ENCODE peak calls at places on chromosomes 2 and 18, in six cellular contexts. L is CD4-positive, alpha-beta T cell; C is GM23248; B is transverse colon; W is CD8-positive, alpha-beta T cell; M is neural progenitor cell. S is an unnamed sample.

GRCh38 chr2:30265441-30266015 is 34.2 kb downstream of the LBH start:
- DNase-seq in L (no peak), C (peak), B (no peak), W (no peak), M (no peak), S (no peak)

GRCh38 chr2:165113414-165113813 is 90.4 kb downstream of the SCN3A start:
- DNase-seq in L (no peak), C (peak), B (no peak), W (no peak), M (no peak), S (no peak)

GRCh38 chr2:2851316-2851715 is 520.2 kb upstream of the MYT1L start:
- DNase-seq in L (no peak), C (no peak), B (no peak), W (no peak), M (no peak), S (no peak)

GRCh38 chr2:3456125-3456524 is 63.2 kb downstream of the ADI1 start:
- DNase-seq in L (no peak), C (no peak), B (no peak), W (no peak), M (no peak), S (no peak)

GRCh38 chr2:20567159-20567925 is 83.6 kb downstream of the HS1BP3 start:
- DNase-seq in L (no peak), C (no peak), B (no peak), W (no peak), M (peak), S (peak)

GRCh38 chr2:29084561-29084960 is 10.2 kb upstream of the PCARE start:
- DNase-seq in L (no peak), C (no peak), B (no peak), W (no peak), M (no peak), S (no peak)

GRCh38 chr2:1518501-1518821 is 105.2 kb downstream of the TPO start:
- DNase-seq in L (no peak), C (no peak), B (no peak), W (no peak), M (no peak), S (no peak)

GRCh38 chr2:28670882-28671281 is 80.7 kb upstream of the PPP1CB start:
- DNase-seq in L (no peak), C (no peak), B (no peak), W (no peak), M (no peak), S (no peak)

GRCh38 chr2:155662224-155662623 is 670.3 kb downstream of the NR4A2 start:
- DNase-seq in L (no peak), C (no peak), B (no peak), W (no peak), M (no peak), S (no peak)

GRCh38 chr2:74544634-74545033 is 9.1 kb downstream of the LOXL3 start:
- DNase-seq in L (no peak), C (no peak), B (no peak), W (no peak), M (no peak), S (no peak)

GRCh38 chr2:85903849-85904248 is 15.1 kb upstream of the ST3GAL5 start:
- DNase-seq in L (no peak), C (no peak), B (no peak), W (no peak), M (no peak), S (no peak)

GRCh38 chr2:217964255-217964654 is 38.5 kb downstream of the TNS1 start:
- DNase-seq in L (no peak), C (no peak), B (no peak), W (no peak), M (no peak), S (no peak)
- H3K27ac ChIP-seq in L (no peak), C (peak), B (peak), W (no peak), M (no peak), S (peak)

GRCh38 chr2:128261245-128262128 is 57.2 kb downstream of the HS6ST1 start:
- DNase-seq in L (no peak), C (no peak), B (no peak), W (no peak), M (peak), S (no peak)

GRCh38 chr2:128258218-128258617 is 60.5 kb downstream of the HS6ST1 start:
- DNase-seq in L (no peak), C (no peak), B (no peak), W (no peak), M (no peak), S (no peak)

GRCh38 chr2:128260239-128261138 is 58.2 kb downstream of the HS6ST1 start:
- DNase-seq in L (no peak), C (peak), B (no peak), W (no peak), M (peak), S (no peak)

GRCh38 chr2:128262315-128263253 is 56.1 kb downstream of the HS6ST1 start:
- DNase-seq in L (no peak), C (no peak), B (no peak), W (no peak), M (no peak), S (no peak)

DNA sequence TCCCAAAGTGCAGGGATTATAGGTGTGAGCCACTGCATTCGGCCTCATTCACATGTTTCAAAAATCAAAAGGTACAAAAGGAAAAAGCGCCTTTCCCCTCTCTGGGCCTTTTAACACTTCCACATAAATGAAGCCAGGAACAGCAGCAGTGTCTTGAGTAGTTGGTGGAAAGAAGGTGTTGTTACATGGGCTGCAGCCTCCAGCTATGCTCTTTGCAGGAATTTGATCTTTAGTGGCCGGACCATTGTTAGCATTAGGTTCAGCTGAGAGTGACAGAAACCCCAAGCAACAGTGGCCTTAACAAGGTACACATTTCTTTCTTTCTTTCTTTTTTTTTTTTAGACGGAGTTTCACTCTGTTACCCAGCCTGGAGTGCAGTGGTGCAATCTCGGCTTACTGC is 59.1 kb downstream of the HS6ST1 start:
- DNase-seq in L (no peak), C (no peak), B (no peak), W (no peak), M (no peak), S (no peak)
- H3K27ac ChIP-seq in L (no peak), C (no peak), B (no peak), W (no peak), M (no peak), S (no peak)

DNA sequence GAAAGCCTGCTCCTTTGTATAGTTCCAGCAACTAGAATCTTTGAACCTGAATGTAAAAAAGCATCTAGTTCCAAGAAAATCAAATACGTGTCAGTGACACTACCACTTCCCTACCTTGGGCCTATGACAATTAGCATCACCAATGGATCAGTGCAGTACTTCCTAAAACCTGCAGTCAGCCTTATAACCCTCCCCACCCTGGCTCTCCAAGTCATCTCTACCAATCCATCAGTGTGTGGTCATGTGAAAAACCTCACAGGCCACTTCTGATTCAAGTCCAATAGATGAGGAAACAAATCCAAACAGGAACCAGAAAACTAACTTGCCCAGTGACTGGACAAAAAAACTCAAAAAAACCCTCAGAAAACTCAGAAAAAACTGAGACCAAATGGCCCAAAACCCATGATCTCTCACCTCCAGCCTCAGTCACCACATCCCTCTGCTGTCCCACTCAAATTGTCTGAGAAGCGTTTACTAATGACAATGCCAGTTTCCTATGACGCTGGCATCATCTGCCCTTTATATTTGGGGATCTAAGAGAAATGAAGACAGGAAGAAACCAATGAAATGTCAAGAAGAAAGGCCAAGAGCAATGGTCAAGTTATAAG is 43.3 kb downstream of the TGFA start:
- DNase-seq in L (no peak), C (peak), B (no peak), W (no peak), M (no peak), S (no peak)
- H3K27ac ChIP-seq in L (no peak), C (peak), B (peak), W (no peak), M (no peak), S (no peak)

DNA sequence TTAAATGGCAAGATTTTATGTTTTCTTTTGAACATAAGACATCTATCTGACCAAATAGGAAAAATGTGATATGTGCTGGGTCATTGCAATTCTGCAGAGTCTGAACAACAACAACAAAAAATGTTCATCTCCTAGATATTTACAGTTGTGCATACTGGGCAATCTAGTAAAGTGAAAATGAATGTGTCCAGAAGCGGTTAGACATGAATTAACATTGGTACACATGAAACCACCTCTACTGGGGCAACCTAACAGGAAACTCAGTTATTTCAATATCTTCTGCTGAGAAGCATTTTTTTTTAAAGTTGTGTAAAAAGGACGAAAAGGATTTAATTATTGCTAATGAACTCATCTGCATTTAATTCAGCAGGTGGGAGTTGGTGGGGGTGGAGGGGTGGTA is 76.9 kb downstream of the DHRS9 start:
- DNase-seq in L (no peak), C (no peak), B (no peak), W (no peak), M (no peak), S (no peak)
- H3K27ac ChIP-seq in L (no peak), C (no peak), B (no peak), W (no peak), M (no peak), S (no peak)

GRCh38 chr2:42051168-42052125 is 3.6 kb downstream of the PKDCC start:
- DNase-seq in L (no peak), C (no peak), B (no peak), W (no peak), M (peak), S (no peak)
- H3K27ac ChIP-seq in L (no peak), C (no peak), B (peak), W (no peak), M (peak), S (peak)

DNA sequence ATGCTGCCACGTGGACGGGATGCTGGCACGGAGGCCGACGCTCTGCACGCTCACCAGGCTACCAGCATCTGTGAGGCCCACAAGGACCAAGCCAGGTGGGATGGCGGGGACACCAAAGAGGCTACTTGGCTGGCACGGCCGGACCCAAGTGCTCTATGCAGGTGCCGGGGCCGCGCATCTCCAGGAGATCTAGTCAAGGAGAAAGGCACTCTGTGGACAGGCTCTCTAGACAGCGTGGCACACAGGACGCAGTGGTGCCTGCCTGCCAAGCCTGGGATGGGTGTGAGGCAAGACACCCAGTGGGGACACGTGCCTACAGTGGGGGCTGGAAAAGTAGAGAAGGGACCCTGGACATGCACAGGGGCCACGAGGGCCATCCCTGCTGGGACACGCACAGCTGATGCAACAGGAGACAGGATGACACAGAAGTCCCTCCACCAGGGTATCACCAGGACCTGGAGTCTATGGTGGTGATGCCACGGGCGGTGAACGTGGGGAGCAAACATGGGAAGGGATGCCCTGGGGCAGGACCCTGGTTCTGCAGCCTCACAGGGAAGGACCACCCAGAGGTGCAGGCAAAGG is 28.5 kb downstream of the ZNF516 start:
- DNase-seq in L (no peak), C (no peak), B (no peak), W (no peak), M (no peak), S (peak)
- H3K27ac ChIP-seq in L (no peak), C (no peak), B (no peak), W (no peak), M (no peak), S (peak)

GRCh38 chr2:10220045-10220444 is 82.7 kb upstream of the HPCAL1 start:
- DNase-seq in L (no peak), C (no peak), B (no peak), W (no peak), M (no peak), S (no peak)

GRCh38 chr2:10221443-10221842 is 81.3 kb upstream of the HPCAL1 start:
- DNase-seq in L (no peak), C (no peak), B (no peak), W (no peak), M (no peak), S (no peak)

GRCh38 chr2:10221976-10222870 is 80.5 kb upstream of the HPCAL1 start:
- DNase-seq in L (no peak), C (no peak), B (no peak), W (no peak), M (no peak), S (no peak)

GRCh38 chr2:10223471-10223870 is 79.2 kb upstream of the HPCAL1 start:
- DNase-seq in L (no peak), C (no peak), B (no peak), W (no peak), M (peak), S (no peak)

DNA sequence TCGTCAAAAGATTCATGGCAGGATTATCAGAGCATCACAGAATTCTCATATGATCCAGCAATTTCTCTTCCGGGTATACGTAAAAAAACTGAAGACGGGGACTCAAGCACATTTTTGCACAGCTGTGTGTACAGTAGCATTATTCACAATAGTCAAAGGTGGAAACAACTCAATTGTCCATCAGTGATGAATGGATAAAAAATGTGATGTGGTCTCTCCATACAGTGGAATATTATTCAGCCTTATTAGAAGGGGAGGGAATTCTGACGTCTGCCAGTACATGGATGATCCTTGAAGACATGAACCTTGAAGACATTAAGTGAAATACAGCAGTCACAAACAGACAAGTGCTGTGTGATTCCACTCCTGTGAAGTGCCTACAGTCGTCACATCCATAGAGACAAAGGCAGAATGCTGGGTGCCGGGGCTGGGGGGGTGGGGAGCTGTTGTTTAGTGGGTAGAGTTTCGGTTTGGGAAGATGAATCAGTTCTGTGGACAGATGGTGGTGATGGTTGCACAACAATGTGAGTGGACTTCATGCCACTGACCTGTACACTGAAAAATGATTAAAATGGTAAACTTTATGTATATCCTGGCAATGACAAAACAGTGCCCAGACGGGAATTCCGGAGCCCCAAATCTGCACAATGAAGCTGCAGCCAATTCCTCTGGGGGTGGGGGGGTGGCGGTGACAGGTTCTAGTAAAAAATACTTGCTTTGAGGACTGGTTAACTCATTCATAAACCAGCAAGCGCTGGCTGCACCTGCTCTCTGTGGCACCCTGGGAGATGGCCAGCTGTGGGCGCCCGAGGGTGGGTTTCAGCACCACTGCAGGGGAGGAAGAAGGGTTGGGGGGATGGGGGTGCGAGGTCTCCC is 82.0 kb upstream of the HPCAL1 start:
- DNase-seq in L (no peak), C (peak), B (no peak), W (no peak), M (no peak), S (no peak)
- H3K27ac ChIP-seq in L (no peak), C (no peak), B (no peak), W (no peak), M (no peak), S (no peak)

GRCh38 chr2:15302154-15302553 is 259.0 kb downstream of the NBAS start:
- DNase-seq in L (no peak), C (peak), B (no peak), W (no peak), M (no peak), S (no peak)
- H3K27ac ChIP-seq in L (no peak), C (no peak), B (no peak), W (no peak), M (no peak), S (no peak)